ENCODE peak calls at places on chromosomes 16 and 17, in ten cellular contexts. One of them, this sample, is unnamed.

GRCh38 chr17:56793947-56794346 is 39.8 kb downstream of the C17orf67 start:
- DNase-seq in GM03348: no peak
- DNase-seq in mesothelial cell of epicardium: no peak
- DNase-seq in activated T-cell treated with anti-CD3 and anti-CD28 coated beads for 1 hour: no peak
- DNase-seq in foreskin fibroblast: no peak
- DNase-seq in SK-N-MC: no peak
- DNase-seq in mesenteric fat pad: no peak
- DNase-seq in left ventricle myocardium inferior: no peak
- DNase-seq in NCI-H510A treated with DMSO at 0.1 percent for 48 hours: no peak
- DNase-seq in brain microvascular endothelial cell: no peak
- DNase-seq in this sample: no peak

GRCh38 chr17:77076046-77076882 is 64.5 kb upstream of the SEC14L1 start:
- DNase-seq in GM03348: no peak
- DNase-seq in mesothelial cell of epicardium: no peak
- DNase-seq in activated T-cell treated with anti-CD3 and anti-CD28 coated beads for 1 hour: no peak
- DNase-seq in foreskin fibroblast: no peak
- DNase-seq in SK-N-MC: no peak
- DNase-seq in mesenteric fat pad: no peak
- DNase-seq in left ventricle myocardium inferior: no peak
- DNase-seq in NCI-H510A treated with DMSO at 0.1 percent for 48 hours: peak; percentile 87
- DNase-seq in brain microvascular endothelial cell: no peak
- DNase-seq in this sample: no peak

GRCh38 chr16:84933774-84934571 is 77.4 kb downstream of the ZDHHC7 start:
- DNase-seq in GM03348: peak; percentile 81
- DNase-seq in mesothelial cell of epicardium: no peak
- DNase-seq in activated T-cell treated with anti-CD3 and anti-CD28 coated beads for 1 hour: no peak
- DNase-seq in foreskin fibroblast: no peak
- DNase-seq in SK-N-MC: no peak
- DNase-seq in mesenteric fat pad: no peak
- DNase-seq in left ventricle myocardium inferior: peak; percentile 88
- DNase-seq in NCI-H510A treated with DMSO at 0.1 percent for 48 hours: no peak
- DNase-seq in brain microvascular endothelial cell: no peak
- DNase-seq in this sample: no peak

GRCh38 chr16:89873109-89873821 is at the start of gene TCF25:
- DNase-seq in GM03348: peak; percentile 100
- DNase-seq in mesothelial cell of epicardium: peak; percentile 90
- DNase-seq in activated T-cell treated with anti-CD3 and anti-CD28 coated beads for 1 hour: peak; percentile 84
- DNase-seq in foreskin fibroblast: peak; percentile 72
- DNase-seq in SK-N-MC: peak; percentile 32
- DNase-seq in mesenteric fat pad: peak; percentile 96
- DNase-seq in left ventricle myocardium inferior: peak; percentile 83
- DNase-seq in NCI-H510A treated with DMSO at 0.1 percent for 48 hours: peak; percentile 28
- DNase-seq in brain microvascular endothelial cell: peak; percentile 58
- DNase-seq in this sample: peak; percentile 56

GRCh38 chr16:88599092-88599733 is 29.0 kb downstream of the ZC3H18 start:
- DNase-seq in GM03348: no peak
- DNase-seq in mesothelial cell of epicardium: no peak
- DNase-seq in activated T-cell treated with anti-CD3 and anti-CD28 coated beads for 1 hour: no peak
- DNase-seq in foreskin fibroblast: no peak
- DNase-seq in SK-N-MC: no peak
- DNase-seq in mesenteric fat pad: no peak
- DNase-seq in left ventricle myocardium inferior: peak; percentile 88
- DNase-seq in NCI-H510A treated with DMSO at 0.1 percent for 48 hours: no peak
- DNase-seq in brain microvascular endothelial cell: no peak
- DNase-seq in this sample: no peak

GRCh38 chr16:67969286-67970039 is 1.0 kb upstream of the SLC12A4 start:
- DNase-seq in GM03348: no peak
- DNase-seq in mesothelial cell of epicardium: no peak
- DNase-seq in activated T-cell treated with anti-CD3 and anti-CD28 coated beads for 1 hour: no peak
- DNase-seq in foreskin fibroblast: no peak
- DNase-seq in SK-N-MC: no peak
- DNase-seq in mesenteric fat pad: no peak
- DNase-seq in left ventricle myocardium inferior: no peak
- DNase-seq in NCI-H510A treated with DMSO at 0.1 percent for 48 hours: no peak
- DNase-seq in brain microvascular endothelial cell: no peak
- DNase-seq in this sample: no peak

GRCh38 chr17:27989046-27989445 is 53.4 kb upstream of the NLK start:
- DNase-seq in GM03348: no peak
- DNase-seq in mesothelial cell of epicardium: no peak
- DNase-seq in activated T-cell treated with anti-CD3 and anti-CD28 coated beads for 1 hour: no peak
- DNase-seq in foreskin fibroblast: no peak
- DNase-seq in SK-N-MC: no peak
- DNase-seq in mesenteric fat pad: no peak
- DNase-seq in left ventricle myocardium inferior: no peak
- DNase-seq in NCI-H510A treated with DMSO at 0.1 percent for 48 hours: no peak
- DNase-seq in brain microvascular endothelial cell: no peak
- DNase-seq in this sample: no peak

GRCh38 chr17:49741692-49742076 is 22.2 kb downstream of the FAM117A start:
- DNase-seq in GM03348: no peak
- DNase-seq in mesothelial cell of epicardium: no peak
- DNase-seq in activated T-cell treated with anti-CD3 and anti-CD28 coated beads for 1 hour: no peak
- DNase-seq in foreskin fibroblast: no peak
- DNase-seq in SK-N-MC: no peak
- DNase-seq in mesenteric fat pad: no peak
- DNase-seq in left ventricle myocardium inferior: no peak
- DNase-seq in NCI-H510A treated with DMSO at 0.1 percent for 48 hours: no peak
- DNase-seq in brain microvascular endothelial cell: no peak
- DNase-seq in this sample: no peak

GRCh38 chr17:15457723-15458094 is 9.7 kb downstream of the CDRT4 start:
- DNase-seq in GM03348: no peak
- DNase-seq in mesothelial cell of epicardium: no peak
- DNase-seq in activated T-cell treated with anti-CD3 and anti-CD28 coated beads for 1 hour: no peak
- DNase-seq in foreskin fibroblast: no peak
- DNase-seq in SK-N-MC: no peak
- DNase-seq in mesenteric fat pad: no peak
- DNase-seq in left ventricle myocardium inferior: peak; percentile 35
- DNase-seq in NCI-H510A treated with DMSO at 0.1 percent for 48 hours: no peak
- DNase-seq in brain microvascular endothelial cell: no peak
- DNase-seq in this sample: no peak

GRCh38 chr17:77028900-77029299 is 111.9 kb upstream of the SEC14L1 start:
- DNase-seq in GM03348: no peak
- DNase-seq in mesothelial cell of epicardium: no peak
- DNase-seq in activated T-cell treated with anti-CD3 and anti-CD28 coated beads for 1 hour: no peak
- DNase-seq in foreskin fibroblast: no peak
- DNase-seq in SK-N-MC: no peak
- DNase-seq in mesenteric fat pad: no peak
- DNase-seq in left ventricle myocardium inferior: no peak
- DNase-seq in NCI-H510A treated with DMSO at 0.1 percent for 48 hours: no peak
- DNase-seq in brain microvascular endothelial cell: no peak
- DNase-seq in this sample: no peak

GRCh38 chr17:9215465-9215864 is 194.2 kb downstream of the NTN1 start:
- DNase-seq in GM03348: no peak
- DNase-seq in mesothelial cell of epicardium: no peak
- DNase-seq in activated T-cell treated with anti-CD3 and anti-CD28 coated beads for 1 hour: no peak
- DNase-seq in foreskin fibroblast: no peak
- DNase-seq in SK-N-MC: no peak
- DNase-seq in mesenteric fat pad: no peak
- DNase-seq in left ventricle myocardium inferior: no peak
- DNase-seq in NCI-H510A treated with DMSO at 0.1 percent for 48 hours: no peak
- DNase-seq in brain microvascular endothelial cell: no peak
- DNase-seq in this sample: no peak

GRCh38 chr17:5413682-5414081 is 5.8 kb downstream of the NUP88 start:
- DNase-seq in GM03348: peak; percentile 82
- DNase-seq in mesothelial cell of epicardium: no peak
- DNase-seq in activated T-cell treated with anti-CD3 and anti-CD28 coated beads for 1 hour: no peak
- DNase-seq in foreskin fibroblast: peak; percentile 74
- DNase-seq in SK-N-MC: no peak
- DNase-seq in mesenteric fat pad: no peak
- DNase-seq in left ventricle myocardium inferior: no peak
- DNase-seq in NCI-H510A treated with DMSO at 0.1 percent for 48 hours: no peak
- DNase-seq in brain microvascular endothelial cell: peak; percentile 39
- DNase-seq in this sample: peak; percentile 47

GRCh38 chr17:80786470-80786869 is 205.2 kb upstream of the CHMP6 start:
- DNase-seq in GM03348: no peak
- DNase-seq in mesothelial cell of epicardium: no peak
- DNase-seq in activated T-cell treated with anti-CD3 and anti-CD28 coated beads for 1 hour: no peak
- DNase-seq in foreskin fibroblast: no peak
- DNase-seq in SK-N-MC: no peak
- DNase-seq in mesenteric fat pad: peak; percentile 49
- DNase-seq in left ventricle myocardium inferior: no peak
- DNase-seq in NCI-H510A treated with DMSO at 0.1 percent for 48 hours: peak; percentile 85
- DNase-seq in brain microvascular endothelial cell: no peak
- DNase-seq in this sample: no peak

GRCh38 chr17:76138896-76139248 is 2.2 kb downstream of the FOXJ1 start:
- DNase-seq in GM03348: no peak
- DNase-seq in mesothelial cell of epicardium: no peak
- DNase-seq in activated T-cell treated with anti-CD3 and anti-CD28 coated beads for 1 hour: no peak
- DNase-seq in foreskin fibroblast: no peak
- DNase-seq in SK-N-MC: no peak
- DNase-seq in mesenteric fat pad: no peak
- DNase-seq in left ventricle myocardium inferior: no peak
- DNase-seq in NCI-H510A treated with DMSO at 0.1 percent for 48 hours: no peak
- DNase-seq in brain microvascular endothelial cell: no peak
- DNase-seq in this sample: no peak

GRCh38 chr17:64103751-64104364 is 26.1 kb downstream of the ERN1 start:
- DNase-seq in GM03348: peak; percentile 31
- DNase-seq in mesothelial cell of epicardium: no peak
- DNase-seq in activated T-cell treated with anti-CD3 and anti-CD28 coated beads for 1 hour: no peak
- DNase-seq in foreskin fibroblast: peak; percentile 53
- DNase-seq in SK-N-MC: no peak
- DNase-seq in mesenteric fat pad: no peak
- DNase-seq in left ventricle myocardium inferior: no peak
- DNase-seq in NCI-H510A treated with DMSO at 0.1 percent for 48 hours: no peak
- DNase-seq in brain microvascular endothelial cell: peak; percentile 66
- DNase-seq in this sample: no peak

GRCh38 chr17:34892864-34893263 is 68.4 kb downstream of the CCT6B start:
- DNase-seq in GM03348: peak; percentile 28
- DNase-seq in mesothelial cell of epicardium: peak; percentile 43
- DNase-seq in activated T-cell treated with anti-CD3 and anti-CD28 coated beads for 1 hour: no peak
- DNase-seq in foreskin fibroblast: no peak
- DNase-seq in SK-N-MC: no peak
- DNase-seq in mesenteric fat pad: no peak
- DNase-seq in left ventricle myocardium inferior: no peak
- DNase-seq in NCI-H510A treated with DMSO at 0.1 percent for 48 hours: no peak
- DNase-seq in brain microvascular endothelial cell: no peak
- DNase-seq in this sample: no peak

GRCh38 chr17:57273471-57273870 is 17.1 kb downstream of the MSI2 start:
- DNase-seq in GM03348: no peak
- DNase-seq in mesothelial cell of epicardium: no peak
- DNase-seq in activated T-cell treated with anti-CD3 and anti-CD28 coated beads for 1 hour: no peak
- DNase-seq in foreskin fibroblast: no peak
- DNase-seq in SK-N-MC: no peak
- DNase-seq in mesenteric fat pad: no peak
- DNase-seq in left ventricle myocardium inferior: no peak
- DNase-seq in NCI-H510A treated with DMSO at 0.1 percent for 48 hours: no peak
- DNase-seq in brain microvascular endothelial cell: no peak
- DNase-seq in this sample: no peak

GRCh38 chr17:13575922-13576419 is 25.8 kb downstream of the HS3ST3A1 start:
- DNase-seq in GM03348: no peak
- DNase-seq in mesothelial cell of epicardium: no peak
- DNase-seq in activated T-cell treated with anti-CD3 and anti-CD28 coated beads for 1 hour: no peak
- DNase-seq in foreskin fibroblast: no peak
- DNase-seq in SK-N-MC: no peak
- DNase-seq in mesenteric fat pad: no peak
- DNase-seq in left ventricle myocardium inferior: no peak
- DNase-seq in NCI-H510A treated with DMSO at 0.1 percent for 48 hours: no peak
- DNase-seq in brain microvascular endothelial cell: no peak
- DNase-seq in this sample: no peak

GRCh38 chr16:8716592-8716991 is 42.2 kb downstream of the ABAT start:
- DNase-seq in GM03348: no peak
- DNase-seq in mesothelial cell of epicardium: no peak
- DNase-seq in activated T-cell treated with anti-CD3 and anti-CD28 coated beads for 1 hour: no peak
- DNase-seq in foreskin fibroblast: no peak
- DNase-seq in SK-N-MC: no peak
- DNase-seq in mesenteric fat pad: no peak
- DNase-seq in left ventricle myocardium inferior: no peak
- DNase-seq in NCI-H510A treated with DMSO at 0.1 percent for 48 hours: peak; percentile 86
- DNase-seq in brain microvascular endothelial cell: no peak
- DNase-seq in this sample: no peak

GRCh38 chr17:57902117-57902799 is 52.4 kb upstream of the MRPS23 start:
- DNase-seq in GM03348: no peak
- DNase-seq in mesothelial cell of epicardium: no peak
- DNase-seq in activated T-cell treated with anti-CD3 and anti-CD28 coated beads for 1 hour: no peak
- DNase-seq in foreskin fibroblast: no peak
- DNase-seq in SK-N-MC: no peak
- DNase-seq in mesenteric fat pad: no peak
- DNase-seq in left ventricle myocardium inferior: no peak
- DNase-seq in NCI-H510A treated with DMSO at 0.1 percent for 48 hours: peak; percentile 55
- DNase-seq in brain microvascular endothelial cell: no peak
- DNase-seq in this sample: no peak